ENCODE peak calls at places on chromosome 18, in seven cellular contexts. J, B, P, S, N, U and L are unnamed samples.
A peak's percentile ranks its signal among the peaks of the same experiment; 100 is the strongest.

GRCh38 chr18:5900249-5900648 is 4.9 kb upstream of the TMEM200C start:
- DNase-seq in J (no peak), B (no peak), P (no peak), S (no peak), N (no peak), U (no peak), L (no peak)

GRCh38 chr18:39667905-39668304 is 2102.3 kb upstream of the CELF4 start:
- DNase-seq in J (no peak), B (no peak), P (no peak), S (no peak), N (no peak), U (no peak), L (no peak)

GRCh38 chr18:51621103-51621969 is 423.9 kb upstream of the MEX3C start:
- DNase-seq in J (peak; percentile 74), B (peak; percentile 75), P (no peak), S (no peak), N (no peak), U (peak; percentile 38), L (peak; percentile 48)

GRCh38 chr18:48706630-48707206 is 167.9 kb downstream of the CTIF start:
- DNase-seq in J (no peak), B (no peak), P (no peak), S (no peak), N (no peak), U (no peak), L (no peak)

GRCh38 chr18:61335737-61336555 is 2.7 kb downstream of the CDH20 start:
- DNase-seq in J (no peak), B (no peak), P (no peak), S (no peak), N (no peak), U (no peak), L (no peak)

GRCh38 chr18:24793742-24794141 is 333.3 kb downstream of the HRH4 start:
- DNase-seq in J (no peak), B (no peak), P (no peak), S (no peak), N (no peak), U (no peak), L (no peak)

GRCh38 chr18:77103991-77104521 is 28.5 kb downstream of the MBP start:
- DNase-seq in J (no peak), B (no peak), P (no peak), S (no peak), N (no peak), U (no peak), L (no peak)

GRCh38 chr18:69974365-69974764 is 26.7 kb upstream of the CD226 start:
- DNase-seq in J (peak; percentile 53), B (no peak), P (no peak), S (no peak), N (no peak), U (no peak), L (no peak)

GRCh38 chr18:72273025-72273424 is 271.1 kb downstream of the CBLN2 start:
- DNase-seq in J (no peak), B (no peak), P (no peak), S (no peak), N (no peak), U (no peak), L (no peak)

GRCh38 chr18:41038071-41038470 is 917.0 kb upstream of the PIK3C3 start:
- DNase-seq in J (peak; percentile 8), B (no peak), P (no peak), S (no peak), N (no peak), U (no peak), L (no peak)

GRCh38 chr18:52652451-52652850 is 312.5 kb downstream of the DCC start:
- DNase-seq in J (no peak), B (no peak), P (no peak), S (no peak), N (no peak), U (no peak), L (no peak)

GRCh38 chr18:25057491-25058050 is 294.4 kb downstream of the ZNF521 start:
- DNase-seq in J (no peak), B (no peak), P (no peak), S (no peak), N (no peak), U (no peak), L (no peak)

GRCh38 chr18:56252456-56252855 is 385.9 kb downstream of the TXNL1 start:
- DNase-seq in J (no peak), B (no peak), P (no peak), S (no peak), N (no peak), U (no peak), L (no peak)

GRCh38 chr18:5779922-5780321 is 115.4 kb downstream of the TMEM200C start:
- DNase-seq in J (no peak), B (no peak), P (no peak), S (no peak), N (no peak), U (no peak), L (no peak)

GRCh38 chr18:621181-621580 is 24.4 kb downstream of the CLUL1 start:
- DNase-seq in J (peak; percentile 33), B (no peak), P (no peak), S (no peak), N (no peak), U (no peak), L (no peak)

GRCh38 chr18:76098728-76099514 is 396.1 kb downstream of the ZNF516 start:
- DNase-seq in J (no peak), B (no peak), P (no peak), S (no peak), N (no peak), U (no peak), L (no peak)